ENCODE peak calls at places on chromosomes 3 and 15, in five cellular contexts. One of them, this sample, is unnamed.

GRCh38 chr15:48966595-48967301 is 3.0 kb upstream of the SHC4 start:
- DNase-seq in heart right ventricle: no peak
- DNase-seq in astrocyte: peak; percentile 87
- DNase-seq in OCI-LY7: no peak
- DNase-seq in tibial nerve: no peak
- DNase-seq in this sample: no peak

GRCh38 chr3:139540686-139541085 is 1.1 kb upstream of the RBP1 start:
- DNase-seq in heart right ventricle: no peak
- DNase-seq in astrocyte: no peak
- DNase-seq in OCI-LY7: no peak
- DNase-seq in tibial nerve: no peak
- DNase-seq in this sample: no peak

GRCh38 chr3:77411990-77412389 is 372.1 kb downstream of the ROBO2 start:
- DNase-seq in heart right ventricle: no peak
- DNase-seq in astrocyte: peak; percentile 8
- DNase-seq in OCI-LY7: no peak
- DNase-seq in tibial nerve: no peak
- DNase-seq in this sample: no peak

GRCh38 chr3:113231827-113232253 is 20.5 kb downstream of the BOC start:
- DNase-seq in heart right ventricle: no peak
- DNase-seq in astrocyte: peak; percentile 91
- DNase-seq in OCI-LY7: no peak
- DNase-seq in tibial nerve: no peak
- DNase-seq in this sample: no peak

GRCh38 chr3:52845157-52845556 is 10.3 kb upstream of the MUSTN1 start:
- DNase-seq in heart right ventricle: peak; percentile 49
- DNase-seq in astrocyte: no peak
- DNase-seq in OCI-LY7: no peak
- DNase-seq in tibial nerve: peak; percentile 49
- DNase-seq in this sample: no peak

GRCh38 chr3:60594025-60594424 is 657.2 kb downstream of the FHIT start:
- DNase-seq in heart right ventricle: peak; percentile 62
- DNase-seq in astrocyte: peak; percentile 36
- DNase-seq in OCI-LY7: no peak
- DNase-seq in tibial nerve: peak; percentile 66
- DNase-seq in this sample: peak; percentile 47

GRCh38 chr3:69306239-69307185 is 79.4 kb downstream of the FRMD4B start:
- DNase-seq in heart right ventricle: peak; percentile 55
- DNase-seq in astrocyte: peak; percentile 74
- DNase-seq in OCI-LY7: peak; percentile 66
- DNase-seq in tibial nerve: peak; percentile 42
- DNase-seq in this sample: peak; percentile 45

GRCh38 chr3:134093906-134094305 is 64.2 kb upstream of the SLCO2A1 start:
- DNase-seq in heart right ventricle: no peak
- DNase-seq in astrocyte: peak; percentile 66
- DNase-seq in OCI-LY7: no peak
- DNase-seq in tibial nerve: no peak
- DNase-seq in this sample: no peak

GRCh38 chr15:42066764-42067415 is 27.5 kb downstream of the PLA2G4D start:
- DNase-seq in heart right ventricle: no peak
- DNase-seq in astrocyte: no peak
- DNase-seq in OCI-LY7: no peak
- DNase-seq in tibial nerve: no peak
- DNase-seq in this sample: no peak

GRCh38 chr3:139982404-139982803 is 47.4 kb downstream of the CLSTN2 start:
- DNase-seq in heart right ventricle: no peak
- DNase-seq in astrocyte: no peak
- DNase-seq in OCI-LY7: no peak
- DNase-seq in tibial nerve: no peak
- DNase-seq in this sample: no peak

GRCh38 chr3:173371848-173372487 is 25.6 kb upstream of the NLGN1 start:
- DNase-seq in heart right ventricle: no peak
- DNase-seq in astrocyte: peak; percentile 10
- DNase-seq in OCI-LY7: no peak
- DNase-seq in tibial nerve: no peak
- DNase-seq in this sample: no peak

GRCh38 chr3:66593978-66594377 is 93.2 kb upstream of the LRIG1 start:
- DNase-seq in heart right ventricle: no peak
- DNase-seq in astrocyte: peak; percentile 98
- DNase-seq in OCI-LY7: no peak
- DNase-seq in tibial nerve: no peak
- DNase-seq in this sample: no peak

GRCh38 chr3:184346480-184346879 is 9.1 kb downstream of the FAM131A start:
- DNase-seq in heart right ventricle: no peak
- DNase-seq in astrocyte: no peak
- DNase-seq in OCI-LY7: no peak
- DNase-seq in tibial nerve: no peak
- DNase-seq in this sample: peak; percentile 74

GRCh38 chr3:10637342-10637741 is 132.0 kb upstream of the ATP2B2 start:
- DNase-seq in heart right ventricle: no peak
- DNase-seq in astrocyte: no peak
- DNase-seq in OCI-LY7: no peak
- DNase-seq in tibial nerve: no peak
- DNase-seq in this sample: no peak

GRCh38 chr3:194536883-194537637 is 50.3 kb upstream of the ATP13A3 start:
- DNase-seq in heart right ventricle: peak; percentile 30
- DNase-seq in astrocyte: no peak
- DNase-seq in OCI-LY7: no peak
- DNase-seq in tibial nerve: no peak
- DNase-seq in this sample: peak; percentile 69

GRCh38 chr3:118991775-118992174 is 42.9 kb downstream of the IGSF11 start:
- DNase-seq in heart right ventricle: no peak
- DNase-seq in astrocyte: no peak
- DNase-seq in OCI-LY7: no peak
- DNase-seq in tibial nerve: no peak
- DNase-seq in this sample: no peak

GRCh38 chr3:160661660-160662059 is 15.3 kb upstream of the ARL14 start:
- DNase-seq in heart right ventricle: no peak
- DNase-seq in astrocyte: peak; percentile 41
- DNase-seq in OCI-LY7: no peak
- DNase-seq in tibial nerve: no peak
- DNase-seq in this sample: no peak

GRCh38 chr3:122966045-122966444 is 61.5 kb downstream of the SEMA5B start:
- DNase-seq in heart right ventricle: no peak
- DNase-seq in astrocyte: no peak
- DNase-seq in OCI-LY7: no peak
- DNase-seq in tibial nerve: no peak
- DNase-seq in this sample: no peak

GRCh38 chr15:67148196-67148701 is 82.8 kb downstream of the SMAD3 start:
- DNase-seq in heart right ventricle: no peak
- DNase-seq in astrocyte: peak; percentile 81
- DNase-seq in OCI-LY7: peak; percentile 45
- DNase-seq in tibial nerve: no peak
- DNase-seq in this sample: no peak

GRCh38 chr15:59369597-59369996 is 3.1 kb downstream of the MYO1E start:
- DNase-seq in heart right ventricle: no peak
- DNase-seq in astrocyte: no peak
- DNase-seq in OCI-LY7: no peak
- DNase-seq in tibial nerve: no peak
- DNase-seq in this sample: no peak

GRCh38 chr3:107660316-107660976 is 137.7 kb downstream of the BBX start:
- DNase-seq in heart right ventricle: no peak
- DNase-seq in astrocyte: no peak
- DNase-seq in OCI-LY7: peak; percentile 59
- DNase-seq in tibial nerve: no peak
- DNase-seq in this sample: no peak

GRCh38 chr3:159637895-159638542 is 350.6 kb upstream of the IL12A start:
- DNase-seq in heart right ventricle: no peak
- DNase-seq in astrocyte: peak; percentile 77
- DNase-seq in OCI-LY7: no peak
- DNase-seq in tibial nerve: no peak
- DNase-seq in this sample: no peak

GRCh38 chr15:99425666-99426301 is 140.0 kb upstream of the MEF2A start:
- DNase-seq in heart right ventricle: peak; percentile 51
- DNase-seq in astrocyte: no peak
- DNase-seq in OCI-LY7: no peak
- DNase-seq in tibial nerve: no peak
- DNase-seq in this sample: no peak

GRCh38 chr3:45132568-45133211 is 13.5 kb downstream of the CDCP1 start:
- DNase-seq in heart right ventricle: no peak
- DNase-seq in astrocyte: peak; percentile 47
- DNase-seq in OCI-LY7: no peak
- DNase-seq in tibial nerve: no peak
- DNase-seq in this sample: no peak

GRCh38 chr3:168081856-168082255 is 13.9 kb downstream of the GOLIM4 start:
- DNase-seq in heart right ventricle: no peak
- DNase-seq in astrocyte: no peak
- DNase-seq in OCI-LY7: no peak
- DNase-seq in tibial nerve: no peak
- DNase-seq in this sample: no peak

GRCh38 chr3:2910997-2911396 is 199.2 kb downstream of the IL5RA start:
- DNase-seq in heart right ventricle: no peak
- DNase-seq in astrocyte: no peak
- DNase-seq in OCI-LY7: no peak
- DNase-seq in tibial nerve: no peak
- DNase-seq in this sample: no peak

GRCh38 chr15:90002428-90002844 is 1.3 kb downstream of the ZNF710 start:
- DNase-seq in heart right ventricle: peak; percentile 53
- DNase-seq in astrocyte: peak; percentile 29
- DNase-seq in OCI-LY7: peak; percentile 51
- DNase-seq in tibial nerve: no peak
- DNase-seq in this sample: no peak
- H3K4me1 ChIP-seq in heart right ventricle: peaks cover 11% of the 10 kb centered on the region
- H3K4me1 ChIP-seq in astrocyte: peaks cover 43% of the 10 kb centered on the region
- H3K4me1 ChIP-seq in OCI-LY7: peaks cover 38% of the 10 kb centered on the region
- H3K4me1 ChIP-seq in tibial nerve: peaks cover 7% of the 10 kb centered on the region
- H3K4me1 ChIP-seq in this sample: peaks cover 45% of the 10 kb centered on the region

GRCh38 chr3:36501568-36502075 is 121.3 kb downstream of the STAC start:
- DNase-seq in heart right ventricle: no peak
- DNase-seq in astrocyte: no peak
- DNase-seq in OCI-LY7: no peak
- DNase-seq in tibial nerve: no peak
- DNase-seq in this sample: no peak

DNA sequence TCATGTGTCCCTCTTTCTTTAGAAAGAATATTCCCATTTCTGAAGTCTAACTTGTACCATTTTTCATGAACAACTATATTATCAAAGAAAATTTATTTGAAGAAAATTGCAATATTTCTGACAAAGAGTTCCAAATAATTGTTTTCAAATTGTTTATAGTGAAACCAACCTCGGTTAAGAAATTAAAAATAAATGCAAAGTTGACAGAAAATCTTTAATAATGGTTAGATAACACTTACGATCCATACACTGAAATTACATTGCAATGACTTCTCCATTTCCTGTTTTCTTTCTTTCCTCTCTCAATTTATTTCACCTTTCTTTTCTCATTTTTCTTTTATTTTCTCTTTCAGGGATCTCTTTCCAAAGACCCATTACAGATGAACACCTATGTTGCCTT is 125.1 kb downstream of the STAC start:
- DNase-seq in heart right ventricle: no peak
- DNase-seq in astrocyte: no peak
- DNase-seq in OCI-LY7: no peak
- DNase-seq in tibial nerve: no peak
- DNase-seq in this sample: no peak
- H3K4me1 ChIP-seq in heart right ventricle: no peaks in the 10 kb centered on the region
- H3K4me1 ChIP-seq in astrocyte: no peaks in the 10 kb centered on the region
- H3K4me1 ChIP-seq in OCI-LY7: no peaks in the 10 kb centered on the region
- H3K4me1 ChIP-seq in tibial nerve: no peaks in the 10 kb centered on the region
- H3K4me1 ChIP-seq in this sample: no peaks in the 10 kb centered on the region

GRCh38 chr3:120170223-120170622 is 76.0 kb upstream of the GSK3B start:
- DNase-seq in heart right ventricle: no peak
- DNase-seq in astrocyte: peak; percentile 68
- DNase-seq in OCI-LY7: no peak
- DNase-seq in tibial nerve: no peak
- DNase-seq in this sample: no peak

GRCh38 chr3:120173056-120173675 is 78.9 kb upstream of the GSK3B start:
- DNase-seq in heart right ventricle: no peak
- DNase-seq in astrocyte: no peak
- DNase-seq in OCI-LY7: no peak
- DNase-seq in tibial nerve: no peak
- DNase-seq in this sample: no peak

GRCh38 chr3:120171134-120171863 is 77.1 kb upstream of the GSK3B start:
- DNase-seq in heart right ventricle: no peak
- DNase-seq in astrocyte: no peak
- DNase-seq in OCI-LY7: no peak
- DNase-seq in tibial nerve: no peak
- DNase-seq in this sample: no peak

GRCh38 chr3:120169407-120169806 is 75.2 kb upstream of the GSK3B start:
- DNase-seq in heart right ventricle: no peak
- DNase-seq in astrocyte: no peak
- DNase-seq in OCI-LY7: no peak
- DNase-seq in tibial nerve: no peak
- DNase-seq in this sample: no peak

GRCh38 chr3:120172070-120172469 is 77.8 kb upstream of the GSK3B start:
- DNase-seq in heart right ventricle: no peak
- DNase-seq in astrocyte: peak; percentile 76
- DNase-seq in OCI-LY7: no peak
- DNase-seq in tibial nerve: no peak
- DNase-seq in this sample: no peak
- H3K4me1 ChIP-seq in heart right ventricle: no peaks in the 10 kb centered on the region
- H3K4me1 ChIP-seq in astrocyte: peaks cover 18% of the 10 kb centered on the region
- H3K4me1 ChIP-seq in OCI-LY7: no peaks in the 10 kb centered on the region
- H3K4me1 ChIP-seq in tibial nerve: no peaks in the 10 kb centered on the region
- H3K4me1 ChIP-seq in this sample: no peaks in the 10 kb centered on the region

GRCh38 chr15:85584791-85585360 is 204.5 kb downstream of the AKAP13 start:
- DNase-seq in heart right ventricle: no peak
- DNase-seq in astrocyte: no peak
- DNase-seq in OCI-LY7: no peak
- DNase-seq in tibial nerve: no peak
- DNase-seq in this sample: no peak

GRCh38 chr15:85591622-85592021 is 203.1 kb downstream of the KLHL25 start:
- DNase-seq in heart right ventricle: no peak
- DNase-seq in astrocyte: no peak
- DNase-seq in OCI-LY7: no peak
- DNase-seq in tibial nerve: no peak
- DNase-seq in this sample: no peak

GRCh38 chr15:85589873-85590272 is 204.9 kb downstream of the KLHL25 start:
- DNase-seq in heart right ventricle: no peak
- DNase-seq in astrocyte: peak; percentile 70
- DNase-seq in OCI-LY7: no peak
- DNase-seq in tibial nerve: no peak
- DNase-seq in this sample: no peak

GRCh38 chr15:85588657-85589056 is 206.1 kb downstream of the KLHL25 start:
- DNase-seq in heart right ventricle: no peak
- DNase-seq in astrocyte: peak; percentile 73
- DNase-seq in OCI-LY7: no peak
- DNase-seq in tibial nerve: no peak
- DNase-seq in this sample: no peak

DNA sequence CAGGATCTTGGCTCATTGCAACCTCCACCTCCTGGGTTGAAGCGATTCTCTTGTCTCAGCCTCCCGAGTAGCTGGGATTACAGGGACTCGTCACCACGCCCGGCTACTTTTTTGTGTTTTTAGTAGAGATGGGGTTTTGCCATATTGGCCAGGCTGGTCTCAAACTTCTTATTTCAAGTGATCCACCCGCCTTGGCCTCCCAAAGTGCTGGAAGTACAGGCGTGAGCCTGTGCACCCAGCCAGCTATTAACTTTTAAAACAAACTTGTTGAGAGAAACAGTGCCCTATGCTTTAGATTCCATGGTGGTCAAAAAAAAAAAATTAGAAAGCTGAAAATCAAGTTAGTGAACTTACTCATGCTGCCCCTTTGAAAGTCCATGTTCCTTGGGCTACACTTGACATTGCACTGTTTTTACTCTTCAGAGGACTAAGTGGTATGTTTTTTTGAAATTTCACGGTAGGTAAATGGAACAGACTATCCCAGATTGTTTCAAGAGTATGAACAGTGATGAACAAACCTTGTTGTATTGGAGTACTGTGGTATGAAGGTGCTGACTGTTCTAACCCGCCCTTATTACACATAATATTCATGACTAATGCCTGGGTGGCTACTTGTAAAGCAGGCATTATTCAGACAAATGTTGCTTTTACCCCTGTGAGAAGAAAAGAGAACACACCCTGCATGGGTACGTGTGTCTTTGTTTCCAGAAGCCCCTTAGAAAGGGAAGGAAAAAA is 206.9 kb downstream of the KLHL25 start:
- DNase-seq in heart right ventricle: no peak
- DNase-seq in astrocyte: peak; percentile 86
- DNase-seq in OCI-LY7: no peak
- DNase-seq in tibial nerve: no peak
- DNase-seq in this sample: no peak
- H3K4me1 ChIP-seq in heart right ventricle: peaks cover 17% of the 10 kb centered on the region
- H3K4me1 ChIP-seq in astrocyte: peaks cover 31% of the 10 kb centered on the region
- H3K4me1 ChIP-seq in OCI-LY7: peaks cover 27% of the 10 kb centered on the region
- H3K4me1 ChIP-seq in tibial nerve: peaks cover 21% of the 10 kb centered on the region
- H3K4me1 ChIP-seq in this sample: peaks cover 76% of the 10 kb centered on the region